ENCODE peak calls at places on chromosomes 11 and 22, in ten cellular contexts. W, Y, K, A, M, L, N, G, O and T are unnamed samples.

GRCh38 chr11:129894281-129895125 is 875 bp downstream of the NFRKB start:
- DNase-seq in M (no peak), G (peak), Y (no peak), N (no peak), W (no peak), A (peak), O (no peak), K (no peak), L (peak), T (peak)

GRCh38 chr11:77661670-77662069 is 24.1 kb upstream of the CLNS1A start:
- DNase-seq in G (no peak), K (no peak), L (no peak), W (no peak), Y (no peak), O (no peak), M (no peak), N (no peak), A (no peak), T (no peak)

GRCh38 chr22:46064236-46064965 is 85.9 kb upstream of the PPARA start:
- DNase-seq in L (peak), G (no peak), O (peak), W (no peak), N (peak), A (no peak), Y (no peak), K (no peak), M (no peak), T (peak)

GRCh38 chr22:32684148-32684821 is 117.2 kb upstream of the TIMP3 start:
- DNase-seq in G (peak), W (no peak), A (no peak), N (no peak), K (no peak), M (no peak), Y (no peak), L (no peak), O (no peak), T (peak)

GRCh38 chr11:2576536-2576935 is 123.3 kb downstream of the KCNQ1OT1 start:
- DNase-seq in N (peak), W (no peak), L (no peak), Y (no peak), G (no peak), A (no peak), O (peak), K (no peak), M (no peak), T (no peak)

GRCh38 chr11:92453055-92453454 is 228.4 kb downstream of the FAT3 start:
- DNase-seq in G (peak), O (no peak), W (no peak), A (peak), L (no peak), M (peak), N (no peak), K (no peak), Y (no peak), T (peak)

GRCh38 chr22:28903080-28903479 is 19.7 kb downstream of the ZNRF3 start:
- DNase-seq in G (no peak), N (peak), A (no peak), Y (no peak), K (no peak), M (no peak), W (no peak), O (no peak), L (no peak), T (no peak)

GRCh38 chr22:43326342-43326825 is 16.8 kb downstream of the SCUBE1 start:
- DNase-seq in G (no peak), A (no peak), Y (no peak), M (no peak), W (no peak), K (no peak), O (no peak), N (no peak), L (no peak), T (no peak)

GRCh38 chr11:13674799-13675509 is 6.5 kb downstream of the FAR1 start:
- DNase-seq in M (no peak), N (no peak), L (no peak), G (peak), O (no peak), K (no peak), W (no peak), Y (no peak), A (no peak), T (peak)

GRCh38 chr11:69240332-69241074 is 53.5 kb upstream of the MYEOV start:
- DNase-seq in N (peak), W (no peak), G (peak), A (no peak), Y (no peak), O (no peak), M (no peak), L (peak), K (no peak), T (peak)

GRCh38 chr11:70142171-70142875 is 60.8 kb upstream of the FADD start:
- DNase-seq in K (no peak), W (no peak), M (no peak), G (no peak), Y (no peak), L (peak), A (peak), O (peak), N (no peak), T (no peak)

GRCh38 chr22:37300551-37301017 is 18.3 kb downstream of the CYTH4 start:
- DNase-seq in A (no peak), M (no peak), G (no peak), K (peak), O (no peak), L (no peak), N (no peak), Y (no peak), W (peak), T (no peak)

GRCh38 chr11:5737091-5737490 is 843 bp downstream of the OR56B1 start:
- DNase-seq in N (no peak), K (no peak), O (no peak), W (no peak), Y (no peak), G (peak), M (peak), A (no peak), L (no peak), T (peak)

GRCh38 chr22:19855504-19856409 is 1.1 kb upstream of the GNB1L start:
- DNase-seq in O (peak), N (peak), W (peak), M (no peak), K (peak), L (peak), Y (no peak), G (peak), A (peak), T (peak)

GRCh38 chr11:8767466-8768142 is 85.0 kb downstream of the RPL27A start:
- DNase-seq in W (no peak), N (peak), Y (no peak), O (no peak), L (no peak), A (peak), G (no peak), K (no peak), M (no peak), T (no peak)

GRCh38 chr11:70567680-70568503 is 169.6 kb downstream of the CTTN start:
- DNase-seq in L (peak), N (no peak), G (peak), Y (peak), W (no peak), A (no peak), O (no peak), M (no peak), K (no peak), T (peak)

DNA sequence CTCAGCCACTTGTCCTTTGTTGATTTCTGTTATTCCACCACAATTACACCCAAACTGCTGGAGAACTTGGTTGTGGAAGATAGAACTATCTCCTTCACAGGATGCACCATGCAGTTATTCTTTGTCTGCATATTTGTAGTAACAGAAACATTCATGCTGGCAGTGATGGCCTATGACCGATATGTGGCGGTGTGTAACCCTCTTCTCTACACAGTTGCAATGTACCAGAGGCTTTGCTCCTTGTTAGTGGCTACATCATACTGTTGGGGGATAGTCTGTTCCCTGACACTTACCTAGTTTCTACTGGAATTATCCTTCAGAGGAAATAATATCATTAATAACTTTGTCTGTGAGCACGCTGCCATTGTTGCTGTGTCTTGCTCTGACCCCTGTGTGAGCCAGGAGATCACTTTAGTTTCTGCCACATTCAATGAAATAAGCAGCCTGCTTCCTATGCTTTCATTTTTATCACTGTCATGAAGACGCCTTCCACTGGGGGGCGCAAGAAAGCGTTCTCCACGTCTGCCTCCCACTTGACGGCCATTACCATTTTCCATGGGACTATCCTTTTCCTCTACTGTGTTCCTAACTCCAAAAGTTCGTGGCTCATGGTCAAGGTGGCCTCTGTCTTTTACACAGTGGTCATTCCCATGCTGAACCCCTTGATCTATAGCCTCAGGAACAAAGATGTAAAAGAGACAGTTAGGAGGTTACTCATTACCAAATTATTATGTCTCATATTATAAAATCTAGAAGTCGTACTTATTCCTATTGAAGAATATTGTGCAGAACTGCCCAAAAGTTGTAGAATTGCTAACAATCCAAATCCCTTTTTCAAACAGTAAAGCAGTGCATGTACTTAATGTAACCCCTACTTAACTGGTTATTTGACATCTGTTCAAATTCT is 53.2 kb downstream of the OR4C6 start:
- DNase-seq in M (no peak), N (no peak), G (no peak), W (no peak), K (no peak), A (no peak), L (peak), Y (no peak), O (peak), T (no peak)
- TF ChIP-seq CTCF in M (no peak), N (no peak), G (no peak), W (no peak), K (no peak), A (peak), L (no peak), Y (peak), O (peak), T (no peak)

GRCh38 chr11:17564687-17565042 is 17.6 kb downstream of the OTOG start:
- DNase-seq in K (no peak), N (peak), A (no peak), W (no peak), M (no peak), G (no peak), O (no peak), L (no peak), Y (no peak), T (no peak)
- TF ChIP-seq CTCF in K (no peak), N (no peak), A (no peak), W (no peak), M (peak), G (peak), O (peak), L (peak), Y (peak), T (no peak)

GRCh38 chr22:22759889-22760546 is 115.6 kb downstream of the GGTLC2 start:
- DNase-seq in W (no peak), K (no peak), L (no peak), M (no peak), Y (no peak), A (no peak), O (no peak), G (no peak), N (no peak), T (no peak)
- TF ChIP-seq CTCF in W (no peak), K (no peak), L (no peak), M (no peak), Y (no peak), A (no peak), O (no peak), G (no peak), N (no peak), T (no peak)

GRCh38 chr22:42296883-42297282 is 26.4 kb upstream of the TCF20 start:
- DNase-seq in N (no peak), M (no peak), Y (no peak), L (no peak), A (no peak), O (no peak), G (no peak), K (no peak), W (no peak), T (no peak)

GRCh38 chr22:42294034-42294985 is 23.9 kb upstream of the TCF20 start:
- DNase-seq in W (peak), G (peak), A (peak), L (peak), O (no peak), N (no peak), K (no peak), M (peak), Y (peak), T (peak)

GRCh38 chr22:42297778-42298177 is 27.3 kb upstream of the TCF20 start:
- DNase-seq in Y (no peak), O (no peak), G (no peak), W (no peak), A (no peak), M (no peak), N (no peak), K (no peak), L (no peak), T (no peak)

GRCh38 chr22:42298746-42299145 is 28.3 kb upstream of the TCF20 start:
- DNase-seq in O (no peak), N (no peak), W (no peak), A (no peak), L (no peak), G (no peak), Y (no peak), M (no peak), K (no peak), T (no peak)

GRCh38 chr22:42296381-42296853 is 26.0 kb upstream of the TCF20 start:
- DNase-seq in K (no peak), M (no peak), N (no peak), W (peak), G (no peak), L (peak), Y (no peak), O (peak), A (no peak), T (no peak)
- TF ChIP-seq CTCF in K (peak), M (peak), N (no peak), W (peak), G (no peak), L (peak), Y (no peak), O (peak), A (no peak), T (no peak)

DNA sequence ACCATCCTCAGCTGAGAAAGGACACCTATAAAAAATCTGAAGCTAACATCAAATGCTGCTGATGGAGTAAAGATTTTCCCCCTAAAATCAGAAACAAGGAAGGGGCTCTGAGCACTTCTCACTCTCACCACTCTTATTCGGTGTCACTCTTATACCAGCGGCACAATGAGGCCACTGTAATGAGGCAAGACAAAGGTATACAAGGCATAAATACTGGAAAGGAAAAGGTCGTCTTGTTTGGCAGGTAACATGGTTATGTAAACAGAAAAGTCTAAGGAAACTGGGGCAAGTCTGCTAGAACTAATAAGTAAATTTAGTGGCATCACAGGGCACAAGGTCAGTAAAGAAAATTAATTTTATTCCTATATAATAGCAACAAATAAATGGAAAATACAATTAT is 8.1 kb upstream of the MOB2 start:
- DNase-seq in K (no peak), Y (no peak), A (no peak), N (no peak), L (peak), O (no peak), W (no peak), G (no peak), M (no peak), T (no peak)
- TF ChIP-seq CTCF in K (no peak), Y (no peak), A (no peak), N (no peak), L (no peak), O (no peak), W (no peak), G (no peak), M (no peak), T (no peak)

GRCh38 chr22:48587236-48587865 is 1240.3 kb downstream of the BRD1 start:
- DNase-seq in L (no peak), K (no peak), M (no peak), G (no peak), W (no peak), N (no peak), O (no peak), A (no peak), Y (no peak), T (no peak)

GRCh38 chr22:48588881-48589450 is 1238.7 kb downstream of the BRD1 start:
- DNase-seq in L (no peak), M (no peak), K (no peak), G (no peak), Y (no peak), W (no peak), N (no peak), O (no peak), A (no peak), T (no peak)

GRCh38 chr22:48586799-48587185 is 1240.9 kb downstream of the BRD1 start:
- DNase-seq in M (no peak), L (no peak), W (no peak), N (no peak), A (no peak), G (no peak), K (no peak), O (no peak), Y (no peak), T (no peak)

GRCh38 chr22:48589901-48590300 is 1237.8 kb downstream of the BRD1 start:
- DNase-seq in L (no peak), O (no peak), G (no peak), N (no peak), M (no peak), K (no peak), A (no peak), W (no peak), Y (no peak), T (no peak)

DNA sequence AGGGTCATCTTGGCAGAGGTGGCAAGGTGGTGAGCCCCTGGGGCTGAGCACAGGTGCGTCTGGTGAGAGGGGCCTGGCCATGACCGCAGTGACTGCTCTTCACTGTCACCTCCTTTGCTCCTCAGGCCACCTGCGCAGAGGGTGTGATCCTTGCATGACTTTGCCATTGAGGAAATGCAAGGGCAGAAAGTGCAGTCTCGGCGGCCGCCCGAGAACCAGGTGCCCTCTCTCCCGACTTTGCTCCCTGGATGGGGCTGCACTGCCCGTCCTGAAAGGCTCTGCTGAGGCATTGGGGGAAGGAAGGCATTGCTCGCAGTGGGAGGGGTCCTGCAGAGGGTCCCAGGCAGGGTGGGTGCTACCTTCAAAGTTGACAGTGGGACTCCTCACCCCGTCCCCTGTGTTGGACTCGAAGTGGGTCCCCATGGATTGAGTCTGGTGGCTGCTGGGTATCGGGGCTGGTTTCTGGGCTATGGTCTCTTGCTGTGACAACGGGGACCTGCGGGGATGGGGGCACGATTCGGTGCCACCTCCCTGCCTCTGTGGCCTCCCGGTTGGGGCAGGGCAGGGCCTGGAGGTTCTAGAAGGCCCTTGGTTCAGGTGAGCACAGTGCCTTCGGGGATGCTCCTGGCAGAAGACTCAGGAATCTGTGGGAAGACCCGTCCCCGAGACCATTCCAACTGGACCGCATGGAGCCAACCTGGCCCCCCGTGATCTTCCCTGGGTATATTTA is 1239.4 kb downstream of the BRD1 start:
- DNase-seq in O (no peak), Y (no peak), A (no peak), G (no peak), L (no peak), M (no peak), N (no peak), W (no peak), K (no peak), T (no peak)
- TF ChIP-seq CTCF in O (no peak), Y (no peak), A (no peak), G (no peak), L (no peak), M (no peak), N (no peak), W (no peak), K (no peak), T (no peak)

DNA sequence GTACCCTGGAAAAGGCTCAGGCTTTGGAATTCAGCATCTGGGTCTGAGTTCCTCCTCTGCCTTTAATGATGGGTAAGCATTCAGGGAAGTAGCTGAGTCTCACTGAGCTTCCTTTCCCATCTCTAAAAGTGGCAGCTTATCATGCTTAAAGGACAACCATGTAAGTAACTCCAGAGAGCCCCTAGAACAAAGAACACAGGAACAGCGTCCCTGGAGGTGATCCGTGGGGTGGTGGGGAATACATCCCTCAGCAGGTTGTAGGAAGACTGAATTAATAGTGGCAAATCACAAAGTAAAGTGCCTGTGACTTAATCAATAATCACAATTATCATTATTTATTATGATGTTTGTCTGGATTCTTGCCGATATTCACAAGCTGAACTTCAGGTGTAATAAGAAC is 114.7 kb upstream of the ISX start:
- DNase-seq in G (no peak), L (no peak), O (no peak), K (no peak), A (no peak), M (no peak), N (peak), Y (no peak), W (no peak), T (no peak)
- TF ChIP-seq CTCF in G (no peak), L (no peak), O (no peak), K (no peak), A (no peak), M (no peak), N (no peak), Y (no peak), W (no peak), T (no peak)

GRCh38 chr11:120632579-120632978 is 121.0 kb downstream of the GRIK4 start:
- DNase-seq in K (no peak), M (no peak), G (no peak), O (no peak), L (no peak), A (no peak), W (no peak), Y (no peak), N (no peak), T (no peak)
- TF ChIP-seq CTCF in K (no peak), M (peak), G (peak), O (peak), L (no peak), A (no peak), W (no peak), Y (peak), N (no peak), T (peak)

GRCh38 chr11:68012843-68013610 is 2.9 kb downstream of the ALDH3B1 start:
- DNase-seq in A (peak), G (peak), W (no peak), K (no peak), Y (no peak), L (peak), O (no peak), M (peak), N (no peak), T (peak)

GRCh38 chr11:68015467-68015866 is 5.3 kb downstream of the ALDH3B1 start:
- DNase-seq in Y (no peak), W (no peak), O (no peak), G (no peak), M (no peak), A (no peak), K (no peak), L (no peak), N (no peak), T (no peak)

GRCh38 chr11:68014966-68015447 is 4.9 kb downstream of the ALDH3B1 start:
- DNase-seq in M (no peak), N (no peak), K (no peak), W (no peak), A (no peak), L (no peak), G (no peak), O (no peak), Y (no peak), T (no peak)

GRCh38 chr11:68013611-68014156 is 3.6 kb downstream of the ALDH3B1 start:
- DNase-seq in L (no peak), G (no peak), M (no peak), O (no peak), Y (no peak), K (no peak), A (no peak), N (no peak), W (no peak), T (no peak)

GRCh38 chr11:68014157-68014965 is 4.2 kb downstream of the ALDH3B1 start:
- DNase-seq in G (peak), N (peak), M (peak), W (no peak), K (no peak), O (no peak), A (peak), L (peak), Y (no peak), T (peak)
- TF ChIP-seq CTCF in G (no peak), N (no peak), M (no peak), W (no peak), K (no peak), O (no peak), A (no peak), L (no peak), Y (no peak), T (no peak)